ENCODE peak calls at places on chromosomes 12 and 14, in nine cellular contexts. D is GM12878, M is transverse colon, Q is endothelial cell of umbilical vein, I is body of pancreas, P is A549, T is uterus, A is HepG2, U is K562. W is an unnamed sample.

GRCh38 chr12:65886996-65887395 is 62.7 kb downstream of the HMGA2 start:
- DNase-seq in T (no peak), U (no peak), P (no peak), A (no peak), I (no peak), M (no peak), Q (peak), D (no peak), W (no peak)

GRCh38 chr12:99960312-99960711 is 24.4 kb downstream of the ANKS1B start:
- DNase-seq in I (no peak), Q (peak), A (no peak), T (no peak), D (no peak), U (no peak), P (no peak), M (no peak), W (no peak)

GRCh38 chr12:132006056-132006680 is 56.4 kb downstream of the EP400 start:
- DNase-seq in Q (no peak), T (no peak), D (no peak), M (no peak), I (no peak), A (no peak), P (no peak), U (no peak), W (no peak)

GRCh38 chr14:87001333-87001732 is 991.6 kb downstream of the GALC start:
- DNase-seq in Q (no peak), T (no peak), U (no peak), M (no peak), D (no peak), I (no peak), P (no peak), A (no peak), W (no peak)

GRCh38 chr12:71160585-71160984 is 2.8 kb upstream of the TSPAN8 start:
- DNase-seq in I (no peak), A (no peak), T (no peak), D (no peak), M (no peak), P (no peak), Q (peak), U (no peak), W (no peak)

GRCh38 chr12:18323159-18323558 is 61.8 kb downstream of the PIK3C2G start:
- DNase-seq in M (no peak), D (no peak), I (no peak), P (no peak), Q (no peak), A (no peak), U (no peak), T (no peak), W (no peak)

GRCh38 chr12:56751712-56752598 is at the start of gene PRIM1:
- DNase-seq in Q (peak), M (peak), U (peak), A (peak), T (peak), I (peak), P (peak), D (peak), W (peak)

GRCh38 chr12:17076335-17076734 is 470.4 kb upstream of the LMO3 start:
- DNase-seq in T (no peak), A (peak), D (no peak), I (no peak), M (no peak), U (no peak), P (peak), Q (no peak), W (no peak)

GRCh38 chr12:46674126-46674525 is 151.7 kb downstream of the SLC38A4 start:
- DNase-seq in Q (no peak), A (no peak), U (no peak), M (no peak), T (no peak), P (no peak), I (no peak), D (no peak), W (no peak)

GRCh38 chr14:23895480-23895879 is 58.1 kb upstream of the DHRS4 start:
- DNase-seq in A (peak), M (no peak), P (no peak), D (no peak), T (no peak), Q (no peak), I (no peak), U (peak), W (peak)

GRCh38 chr14:93951798-93952540 is 24.4 kb downstream of the ASB2 start:
- DNase-seq in I (no peak), P (no peak), U (no peak), Q (no peak), D (no peak), A (no peak), T (no peak), M (no peak), W (no peak)

GRCh38 chr12:123595729-123596128 is 6.2 kb upstream of the DDX55 start:
- DNase-seq in T (no peak), U (no peak), M (no peak), A (peak), I (peak), Q (no peak), D (no peak), P (no peak), W (no peak)

GRCh38 chr14:56491299-56492285 is 88.0 kb upstream of the TMEM260 start:
- DNase-seq in I (peak), U (peak), D (peak), A (peak), M (peak), Q (peak), T (peak), P (peak), W (peak)

GRCh38 chr12:29639893-29640495 is 142.5 kb upstream of the OVCH1 start:
- DNase-seq in U (no peak), M (no peak), D (no peak), P (no peak), A (no peak), I (no peak), T (no peak), Q (no peak), W (no peak)

GRCh38 chr14:59217011-59217410 is 28.5 kb downstream of the DAAM1 start:
- DNase-seq in D (no peak), U (no peak), A (no peak), Q (no peak), T (no peak), P (no peak), I (no peak), M (no peak), W (no peak)

GRCh38 chr12:117860111-117860510 is 108.7 kb downstream of the KSR2 start:
- DNase-seq in Q (no peak), I (no peak), U (no peak), D (no peak), T (no peak), A (no peak), M (no peak), P (no peak), W (no peak)

GRCh38 chr12:40331886-40332285 is 107.1 kb downstream of the LRRK2 start:
- DNase-seq in I (no peak), U (no peak), P (no peak), A (no peak), T (no peak), D (no peak), M (no peak), Q (no peak), W (no peak)

GRCh38 chr14:78319826-78320635 is 149.9 kb downstream of the NRXN3 start:
- DNase-seq in T (no peak), A (no peak), U (peak), M (no peak), Q (no peak), I (no peak), D (no peak), P (no peak), W (peak)

GRCh38 chr12:29783773-29784666 is at the start of gene TMTC1:
- DNase-seq in M (peak), P (peak), I (peak), T (peak), U (no peak), A (no peak), Q (peak), D (no peak), W (no peak)

GRCh38 chr12:124661382-124661781 is 94.0 kb upstream of the NCOR2 start:
- DNase-seq in D (no peak), P (no peak), T (no peak), U (peak), M (no peak), I (no peak), Q (no peak), A (no peak), W (no peak)

GRCh38 chr12:51949342-51950030 is 2.0 kb upstream of the ACVR1B start:
- DNase-seq in Q (no peak), U (no peak), D (no peak), T (no peak), A (no peak), M (no peak), P (no peak), I (no peak), W (no peak)

GRCh38 chr12:124720687-124721500 is 142.8 kb downstream of the SCARB1 start:
- DNase-seq in U (no peak), M (peak), T (peak), D (no peak), A (no peak), P (no peak), Q (peak), I (peak), W (no peak)

GRCh38 chr12:31749024-31749704 is 20.3 kb upstream of the AMN1 start:
- DNase-seq in A (peak), U (peak), P (peak), Q (peak), I (peak), M (peak), T (peak), D (peak), W (peak)

GRCh38 chr14:91835197-91835919 is 32.0 kb downstream of the TC2N start:
- DNase-seq in M (peak), Q (no peak), U (no peak), P (no peak), I (no peak), A (no peak), D (no peak), T (no peak), W (no peak)

GRCh38 chr14:56903304-56904021 is 93.2 kb upstream of the OTX2 start:
- DNase-seq in P (no peak), I (no peak), T (no peak), Q (no peak), M (no peak), U (no peak), D (no peak), A (no peak), W (no peak)

GRCh38 chr12:89138048-89138852 is 214.1 kb downstream of the DUSP6 start:
- DNase-seq in P (no peak), Q (no peak), I (no peak), A (no peak), T (no peak), D (no peak), M (no peak), U (no peak), W (no peak)

GRCh38 chr14:61368061-61368710 is 46.8 kb downstream of the PRKCH start:
- DNase-seq in I (no peak), P (no peak), T (no peak), Q (no peak), D (no peak), M (no peak), U (no peak), A (no peak), W (no peak)

GRCh38 chr12:10033783-10034381 is 3.4 kb downstream of the CLEC9A start:
- DNase-seq in U (no peak), D (no peak), M (no peak), T (no peak), Q (peak), I (no peak), P (no peak), A (no peak), W (peak)

GRCh38 chr12:108265505-108265904 is 73.6 kb downstream of the CMKLR1 start:
- DNase-seq in A (no peak), D (no peak), U (no peak), T (no peak), P (no peak), M (no peak), I (no peak), Q (no peak), W (no peak)

GRCh38 chr14:39441805-39442204 is 9.6 kb upstream of the FBXO33 start:
- DNase-seq in I (no peak), T (no peak), P (no peak), A (no peak), D (no peak), Q (no peak), M (no peak), U (no peak), W (no peak)

GRCh38 chr12:19972325-19973288 is 395.7 kb upstream of the PDE3A start:
- DNase-seq in M (no peak), D (peak), U (no peak), P (no peak), Q (no peak), T (no peak), I (no peak), A (no peak), W (no peak)

GRCh38 chr14:73771848-73772705 is 57.9 kb upstream of the PNMA1 start:
- DNase-seq in D (peak), Q (peak), I (peak), A (peak), T (peak), U (peak), M (peak), P (no peak), W (peak)

GRCh38 chr12:115375188-115375991 is 691.4 kb upstream of the TBX3 start:
- DNase-seq in I (no peak), Q (no peak), T (no peak), U (no peak), M (no peak), A (peak), D (peak), P (no peak), W (no peak)

GRCh38 chr12:6606331-6607131 is 648 bp downstream of the CHD4 start:
- DNase-seq in T (peak), Q (peak), P (peak), A (peak), U (peak), I (peak), M (peak), D (no peak), W (peak)

GRCh38 chr14:100080206-100080605 is 15.0 kb downstream of the EVL start:
- DNase-seq in Q (no peak), T (no peak), A (no peak), M (no peak), D (no peak), U (no peak), P (no peak), I (no peak), W (no peak)

GRCh38 chr14:67532998-67533753 is at the start of gene PLEKHH1:
- DNase-seq in P (peak), D (no peak), A (peak), M (peak), U (peak), Q (peak), I (peak), T (peak), W (peak)

GRCh38 chr12:90543393-90543792 is 411.6 kb downstream of the CCER1 start:
- DNase-seq in A (no peak), P (no peak), Q (peak), T (no peak), M (no peak), I (no peak), U (no peak), D (no peak), W (no peak)

GRCh38 chr12:106956048-106956935 is 585 bp downstream of the TMEM263 start:
- DNase-seq in Q (peak), U (peak), I (peak), P (peak), T (peak), A (peak), M (peak), D (peak), W (peak)
- TF ChIP-seq POLR2A in Q (peak), U (peak), I (peak), P (peak), T (no peak), A (peak), M (peak), D (peak), W (peak)

GRCh38 chr12:94834036-94834625 is 169.4 kb downstream of the NDUFA12 start:
- DNase-seq in I (no peak), M (no peak), A (no peak), Q (no peak), U (no peak), T (no peak), P (no peak), D (no peak), W (no peak)

GRCh38 chr12:94829552-94829951 is 173.9 kb downstream of the NDUFA12 start:
- DNase-seq in P (no peak), T (no peak), A (no peak), Q (no peak), U (no peak), M (no peak), D (no peak), I (no peak), W (no peak)

GRCh38 chr12:94832105-94832504 is 171.4 kb downstream of the NDUFA12 start:
- DNase-seq in A (no peak), U (no peak), D (no peak), P (no peak), T (no peak), Q (no peak), I (no peak), M (no peak), W (no peak)

GRCh38 chr12:94832780-94833760 is 170.4 kb downstream of the NDUFA12 start:
- DNase-seq in U (no peak), T (peak), M (no peak), D (no peak), P (no peak), A (no peak), Q (no peak), I (no peak), W (no peak)

DNA sequence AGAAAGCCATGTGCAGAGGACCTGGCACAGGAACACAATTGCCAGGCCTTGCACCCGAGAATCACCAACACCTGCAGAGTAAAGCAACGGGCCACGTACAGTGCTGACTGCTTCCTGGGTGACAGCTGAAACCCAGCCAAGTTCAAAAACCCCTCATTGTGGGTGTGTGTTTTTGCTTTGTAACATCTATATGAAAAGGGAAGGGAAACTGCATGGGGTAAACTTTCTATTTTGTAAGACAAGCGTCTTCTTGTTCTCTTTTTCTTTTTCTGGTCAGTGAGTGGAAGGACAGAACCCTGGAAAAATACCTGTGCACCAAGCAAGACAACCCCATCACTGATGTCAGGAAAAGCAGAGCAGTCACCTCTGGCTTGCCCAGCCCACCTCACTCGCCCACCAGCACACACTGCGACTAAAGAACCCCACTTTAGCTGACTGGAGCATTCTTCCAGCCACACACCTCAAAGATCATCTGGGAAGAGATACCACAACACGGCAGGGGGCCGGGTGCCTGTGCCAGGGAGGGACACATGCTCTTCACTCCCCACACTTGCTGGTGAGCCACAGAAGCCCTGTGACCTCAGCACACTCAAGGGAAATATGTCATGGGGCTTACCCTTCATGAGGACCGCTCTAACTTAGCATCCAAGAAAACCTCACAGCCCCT is 172.3 kb downstream of the NDUFA12 start:
- DNase-seq in A (no peak), I (no peak), T (no peak), P (no peak), Q (no peak), U (no peak), M (peak), D (peak), W (no peak)
- TF ChIP-seq POLR2A in A (no peak), I (no peak), T (no peak), P (no peak), Q (no peak), U (no peak), M (no peak), D (peak), W (no peak)

DNA sequence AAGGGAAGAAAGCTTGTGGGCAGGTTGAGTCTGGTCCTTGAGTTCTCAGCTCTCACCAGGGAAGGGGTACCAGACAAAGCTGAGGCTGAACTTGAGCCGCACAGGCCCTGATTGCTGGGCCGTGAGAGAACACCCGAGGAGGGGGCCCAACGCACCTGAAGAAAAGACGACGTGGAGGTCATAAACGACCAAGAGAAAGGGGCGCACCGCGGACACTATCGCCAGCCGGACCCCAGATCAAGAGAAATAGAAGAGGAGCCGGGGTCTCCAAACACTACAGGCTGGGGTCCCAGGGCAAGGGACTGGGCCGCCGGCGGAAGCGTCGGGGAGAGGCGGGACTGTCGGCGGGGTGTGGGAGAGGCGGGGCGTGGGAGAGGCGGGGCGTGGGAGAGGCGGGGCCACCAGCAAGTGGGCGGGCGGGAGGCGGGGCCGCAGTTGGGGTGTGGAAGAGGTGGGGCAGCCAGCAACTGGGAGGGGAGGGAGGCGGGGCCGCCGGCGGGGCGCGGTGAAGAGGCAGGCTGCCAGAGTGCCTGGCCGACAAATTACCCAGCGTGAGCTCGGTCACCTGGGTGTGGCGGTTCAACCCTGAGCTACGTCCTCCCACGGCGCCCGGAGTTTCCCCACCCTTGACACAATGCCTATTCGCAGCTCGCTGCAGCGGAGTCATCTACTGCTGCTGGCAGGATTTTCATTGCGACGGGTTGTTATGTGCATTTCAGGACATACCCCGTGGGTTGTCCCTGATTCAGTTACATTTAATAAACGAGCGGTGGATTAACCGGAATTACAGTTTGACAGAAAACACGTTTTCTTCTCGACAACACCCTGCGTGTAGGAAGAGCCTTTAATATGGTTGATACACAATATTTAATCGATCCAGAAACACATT is 15.5 kb upstream of the NEMF start:
- DNase-seq in P (peak), U (peak), D (peak), I (peak), M (peak), Q (peak), A (peak), T (peak), W (peak)
- TF ChIP-seq POLR2A in P (peak), U (peak), D (peak), I (peak), M (peak), Q (peak), A (peak), T (peak), W (peak)

GRCh38 chr12:103128862-103129501 is 171.5 kb downstream of the ASCL1 start:
- DNase-seq in D (no peak), U (no peak), A (peak), P (no peak), Q (no peak), I (peak), M (no peak), T (no peak), W (no peak)
- TF ChIP-seq POLR2A in D (no peak), U (no peak), A (no peak), P (no peak), Q (no peak), I (no peak), M (no peak), T (no peak), W (no peak)

GRCh38 chr12:28190321-28191017 is at the start of gene CCDC91:
- DNase-seq in A (peak), P (peak), T (peak), M (peak), U (peak), I (peak), Q (peak), D (peak), W (peak)
- TF ChIP-seq POLR2A in A (peak), P (peak), T (peak), M (peak), U (peak), I (peak), Q (peak), D (peak), W (peak)

DNA sequence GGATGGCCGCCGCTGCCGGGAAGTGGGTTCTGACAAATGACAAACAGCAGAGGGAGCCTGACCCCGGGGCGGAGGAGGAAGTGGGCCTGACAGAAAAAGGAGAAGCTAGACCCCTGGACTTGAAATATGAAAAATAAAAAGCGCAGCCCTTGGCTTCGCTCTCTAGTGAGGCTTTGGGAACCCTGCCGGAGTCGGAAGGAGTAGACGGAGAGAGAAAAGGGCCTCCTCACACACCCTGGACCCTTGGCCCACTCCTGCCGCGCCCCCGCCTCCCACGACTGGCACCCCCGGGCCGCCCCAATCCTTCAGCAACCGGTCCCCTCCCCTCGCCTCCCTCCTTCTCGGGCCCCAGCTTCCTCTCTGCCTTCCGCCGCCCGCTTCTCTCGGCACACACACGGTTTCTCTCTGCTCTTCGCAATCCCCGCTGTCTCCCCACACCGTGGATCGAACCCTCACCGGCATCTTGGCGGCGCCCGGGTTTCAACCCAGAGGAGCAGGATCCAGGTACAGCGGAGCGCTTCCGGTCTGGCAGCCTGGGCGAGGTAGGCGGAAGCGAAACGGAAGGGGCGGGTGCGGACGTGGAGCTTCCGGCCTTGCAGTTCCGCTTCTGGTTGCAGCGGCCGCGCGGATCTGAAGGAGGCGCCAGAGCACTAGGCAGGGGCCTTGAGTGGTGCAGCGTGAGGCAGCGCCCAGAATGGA is at the start of gene ARPC3:
- DNase-seq in Q (peak), A (peak), P (peak), U (peak), T (peak), D (peak), I (peak), M (peak), W (peak)
- TF ChIP-seq POLR2A in Q (peak), A (peak), P (peak), U (peak), T (peak), D (peak), I (peak), M (peak), W (peak)

W was measured in erythroblast.